ENCODE peak calls at places on chromosome 6, in four cellular contexts. O, U, M and A are unnamed samples.

GRCh38 chr6:1255646-1256365 is 56.1 kb upstream of the FOXQ1 start:
- DNase-seq in M (no peak), U (no peak), O (peak; percentile 58), A (no peak)

GRCh38 chr6:89610149-89610642 is 28.4 kb downstream of the LYRM2 start:
- DNase-seq in O (peak; percentile 12), U (peak; percentile 72), M (peak; percentile 30), A (peak; percentile 54)

GRCh38 chr6:28488916-28489365 is 26.7 kb downstream of the GPX6 start:
- DNase-seq in U (peak; percentile 34), M (peak; percentile 66), O (peak; percentile 79), A (peak; percentile 67)

GRCh38 chr6:7912736-7913517 is 2.3 kb upstream of the TXNDC5 start:
- DNase-seq in M (no peak), O (no peak), U (peak; percentile 48), A (no peak)

GRCh38 chr6:2877057-2877882 is 25.8 kb downstream of the SERPINB9 start:
- DNase-seq in M (no peak), O (peak; percentile 57), U (no peak), A (peak; percentile 86)

GRCh38 chr6:109743739-109744138 is 52.6 kb downstream of the FIG4 start:
- DNase-seq in M (no peak), O (peak; percentile 87), U (no peak), A (peak; percentile 83)

GRCh38 chr6:7691675-7692452 is 34.0 kb upstream of the BMP6 start:
- DNase-seq in M (no peak), U (peak; percentile 48), O (peak; percentile 50), A (peak; percentile 69)

GRCh38 chr6:137217801-137218472 is 1.2 kb downstream of the IFNGR1 start:
- DNase-seq in O (peak; percentile 18), M (no peak), U (no peak), A (peak; percentile 40)

GRCh38 chr6:106037060-106037459 is 49.1 kb upstream of the PRDM1 start:
- DNase-seq in M (no peak), O (peak; percentile 85), U (no peak), A (no peak)

GRCh38 chr6:151656392-151656791 is 151.1 kb upstream of the ESR1 start:
- DNase-seq in U (no peak), M (no peak), O (no peak), A (no peak)

DNA sequence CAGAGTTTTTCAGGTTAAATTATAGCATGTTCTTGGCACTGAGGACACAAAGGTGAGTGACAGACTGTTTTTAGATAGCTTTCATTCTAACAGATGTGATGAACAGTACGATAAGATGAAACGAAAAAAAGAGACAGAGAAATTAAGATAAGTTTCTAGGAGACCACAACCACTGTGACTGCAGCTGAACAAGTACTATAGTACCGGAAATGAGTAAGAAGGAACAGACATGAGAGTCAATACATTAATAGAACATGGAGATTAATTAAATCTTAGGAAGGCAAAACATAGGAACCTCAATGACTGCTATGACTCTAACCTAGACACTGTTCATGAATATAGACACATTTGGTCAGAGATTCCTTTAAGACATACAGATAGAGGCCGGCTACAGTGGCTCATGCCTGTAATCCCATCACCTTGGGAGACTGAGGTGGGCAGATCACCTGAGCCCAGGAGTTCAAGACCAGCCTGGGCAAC is 40.2 kb downstream of the HBS1L start:
- DNase-seq in U (no peak), O (no peak), M (peak; percentile 77), A (no peak)
- H3K4me3 ChIP-seq in U (no peak overlapping the region), O (no peak overlapping the region), M (no peak overlapping the region), A (no peak overlapping the region)

GRCh38 chr6:42405025-42405424 is 46.7 kb downstream of the TRERF1 start:
- DNase-seq in M (no peak), O (peak; percentile 86), U (no peak), A (no peak)
- TF ChIP-seq FOS in M (no peak), O (no peak), U (no peak), A (no peak)

GRCh38 chr6:163164175-163164900 is 250.2 kb upstream of the QKI start:
- DNase-seq in U (no peak), M (no peak), O (no peak), A (no peak)
- H3K4me3 ChIP-seq in U (no peak overlapping the region), M (no peak overlapping the region), O (no peak overlapping the region), A (no peak overlapping the region)

DNA sequence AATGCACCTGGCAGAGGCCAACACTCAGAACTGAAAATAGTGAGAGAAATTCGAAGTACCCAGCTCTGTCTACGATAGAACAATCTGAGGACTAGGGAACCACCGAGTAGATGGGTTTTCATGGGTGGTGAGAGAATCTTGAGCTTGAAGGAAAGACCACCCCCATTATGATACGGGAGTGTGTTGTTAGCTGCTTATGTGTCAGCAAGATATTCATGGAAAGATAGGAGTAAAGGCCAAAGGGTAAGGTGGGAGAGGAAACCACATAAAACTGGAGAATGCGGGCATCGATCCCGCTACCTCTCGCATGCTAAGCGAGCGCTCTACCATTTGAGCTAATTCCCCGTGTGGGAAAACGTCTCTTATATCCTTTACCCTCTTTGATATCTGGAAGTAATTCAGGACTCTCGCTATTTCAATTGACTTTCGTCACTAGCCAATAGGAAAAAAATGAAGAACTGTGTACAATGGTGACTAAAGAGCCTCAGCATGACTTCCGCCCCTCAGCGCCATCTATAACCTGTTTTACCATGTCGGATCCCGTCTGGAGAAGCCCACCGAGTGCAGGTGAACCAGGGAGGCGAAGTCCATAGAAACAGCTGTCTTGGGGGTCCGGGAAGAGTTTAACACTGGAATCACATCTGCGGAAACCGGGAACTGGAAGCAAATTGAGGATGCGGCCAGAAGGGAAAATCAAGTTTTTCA is 25.0 kb upstream of the ABT1 start:
- DNase-seq in U (peak; percentile 78), O (peak; percentile 90), M (peak; percentile 67), A (peak; percentile 92)
- TF ChIP-seq FOS in U (peak; percentile 53), O (peak; percentile 93), M (no peak), A (peak; percentile 19)

DNA sequence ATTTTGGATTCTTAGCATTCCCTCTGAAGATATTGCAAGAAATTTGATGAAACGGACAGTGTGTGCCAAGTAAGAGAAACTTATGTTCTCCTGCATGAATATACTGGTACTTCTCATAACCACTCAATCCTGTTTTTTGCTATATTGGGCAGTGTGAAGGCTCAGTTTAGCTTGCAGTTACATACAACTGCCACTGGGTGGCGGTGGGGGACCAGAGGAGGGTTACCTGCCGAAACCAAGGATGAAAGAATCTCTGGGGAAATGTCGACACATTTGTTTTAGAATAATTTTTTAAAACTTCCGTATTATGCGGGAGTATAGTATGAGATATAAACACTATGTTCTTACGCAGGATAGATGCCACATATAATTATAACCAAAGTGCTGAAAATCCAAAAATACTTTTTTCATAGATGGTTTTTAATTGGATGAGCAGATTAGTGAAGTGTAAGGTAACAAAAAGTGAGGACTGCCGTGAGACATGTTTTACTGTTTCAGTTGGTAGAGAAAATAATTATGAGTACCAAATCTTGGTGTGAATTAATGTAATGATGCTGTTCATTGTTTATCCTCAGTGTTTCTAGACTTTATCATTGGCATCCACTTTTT is 9.7 kb downstream of the TRMT11 start:
- DNase-seq in O (peak; percentile 60), U (peak; percentile 72), M (peak; percentile 28), A (peak; percentile 74)
- H3K4me3 ChIP-seq in O (no peak overlapping the region), U (no peak overlapping the region), M (no peak overlapping the region), A (no peak overlapping the region)

GRCh38 chr6:42045538-42046460 is 4.5 kb upstream of the TAF8 start:
- DNase-seq in M (peak; percentile 62), U (peak; percentile 41), O (peak; percentile 73), A (peak; percentile 91)
- TF ChIP-seq FOS in M (no peak), U (no peak), O (no peak), A (no peak)

DNA sequence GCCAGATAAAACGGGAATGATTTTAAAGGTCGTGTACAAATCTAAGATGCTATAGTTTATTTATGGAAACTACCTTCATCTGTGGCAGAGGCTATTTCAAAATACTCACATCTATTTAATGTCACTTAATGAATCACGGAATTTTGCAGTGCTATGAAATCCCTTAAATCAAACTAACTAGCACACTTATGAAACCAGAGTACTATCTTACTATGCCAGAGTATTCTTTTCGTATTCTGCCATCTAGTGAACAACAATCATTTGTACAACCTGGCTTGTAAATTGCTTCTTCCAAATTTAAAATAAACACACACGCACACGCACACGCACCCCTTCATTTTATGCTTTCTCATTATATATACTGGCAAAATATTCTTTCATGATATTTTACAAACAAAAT is 78.0 kb upstream of the BMP5 start:
- DNase-seq in M (no peak), U (no peak), O (peak; percentile 74), A (peak; percentile 51)
- H3K4me3 ChIP-seq in M (no peak overlapping the region), U (no peak overlapping the region), O (no peak overlapping the region), A (no peak overlapping the region)

GRCh38 chr6:35057449-35058030 is 83.6 kb downstream of the TCP11 start:
- DNase-seq in U (no peak), O (no peak), M (no peak), A (no peak)

GRCh38 chr6:35056952-35057351 is 84.2 kb downstream of the TCP11 start:
- DNase-seq in M (no peak), O (no peak), U (no peak), A (no peak)

GRCh38 chr6:35058827-35059522 is 82.2 kb downstream of the TCP11 start:
- DNase-seq in U (no peak), M (no peak), O (no peak), A (no peak)

GRCh38 chr6:35059606-35060355 is 81.4 kb downstream of the TCP11 start:
- DNase-seq in O (no peak), M (no peak), U (no peak), A (no peak)

GRCh38 chr6:35058041-35058675 is 83.0 kb downstream of the TCP11 start:
- DNase-seq in M (no peak), U (no peak), O (no peak), A (no peak)
- TF ChIP-seq FOS in M (no peak), U (no peak), O (no peak), A (no peak)